ENCODE peak calls at places on chromosomes 1 and 21, in nine cellular contexts. M is pulmonary artery endothelial cell, X is GM20000, A is neural crest cell, S is C1 segment of cervical spinal cord, Z is EL, T is iris pigment epithelial cell, N is GM19239, H is left ventricle myocardium inferior. Y is an unnamed sample.

GRCh38 chr21:39579734-39580332 is 32.9 kb upstream of the B3GALT5 start:
- DNase-seq in M (no peak), X (no peak), A (no peak), S (no peak), Z (no peak), T (no peak), N (no peak), H (no peak), Y (no peak)

GRCh38 chr1:241934843-241935242 is 22.7 kb upstream of the BECN2 start:
- DNase-seq in M (no peak), X (no peak), A (no peak), S (no peak), Z (no peak), T (no peak), N (no peak), H (no peak), Y (no peak)

GRCh38 chr1:77313491-77313890 is 31.7 kb downstream of the AK5 start:
- DNase-seq in M (no peak), X (no peak), A (no peak), S (no peak), Z (peak; percentile 16), T (peak; percentile 38), N (no peak), H (no peak), Y (no peak)

GRCh38 chr1:218823291-218823900 is 350.3 kb upstream of the LYPLAL1 start:
- DNase-seq in M (no peak), X (no peak), A (no peak), S (no peak), Z (peak; percentile 88), T (peak; percentile 98), N (no peak), H (no peak), Y (no peak)

GRCh38 chr1:47424336-47424982 is 8.4 kb downstream of the FOXE3 start:
- DNase-seq in M (no peak), X (no peak), A (peak; percentile 53), S (no peak), Z (peak; percentile 77), T (no peak), N (no peak), H (no peak), Y (no peak)

GRCh38 chr21:23601549-23601948 is 2005.7 kb downstream of the MRPL39 start:
- DNase-seq in M (no peak), X (no peak), A (no peak), S (no peak), Z (no peak), T (no peak), N (no peak), H (no peak), Y (no peak)

GRCh38 chr1:93080424-93080823 is 1.3 kb downstream of the MTF2 start:
- DNase-seq in M (peak; percentile 40), X (peak; percentile 76), A (no peak), S (no peak), Z (peak; percentile 69), T (peak; percentile 85), N (peak; percentile 31), H (no peak), Y (no peak)

GRCh38 chr1:41109316-41110263 is 88.1 kb upstream of the SLFNL1 start:
- DNase-seq in M (peak; percentile 81), X (no peak), A (no peak), S (no peak), Z (peak; percentile 91), T (peak; percentile 97), N (no peak), H (no peak), Y (no peak)

GRCh38 chr1:171868217-171868616 is 26.9 kb downstream of the DNM3 start:
- DNase-seq in M (peak; percentile 3), X (no peak), A (no peak), S (no peak), Z (peak; percentile 25), T (peak; percentile 15), N (no peak), H (no peak), Y (no peak)

GRCh38 chr1:43831866-43832654 is 101.5 kb upstream of the ARTN start:
- DNase-seq in M (no peak), X (peak; percentile 49), A (no peak), S (no peak), Z (no peak), T (no peak), N (peak; percentile 22), H (no peak), Y (no peak)

GRCh38 chr1:210416681-210417080 is 88.0 kb downstream of the HHAT start:
- DNase-seq in M (no peak), X (no peak), A (no peak), S (no peak), Z (no peak), T (no peak), N (no peak), H (no peak), Y (no peak)

GRCh38 chr21:34545079-34545884 is 33.3 kb upstream of the KCNE1 start:
- DNase-seq in M (no peak), X (peak; percentile 78), A (peak; percentile 41), S (peak; percentile 34), Z (peak; percentile 87), T (peak; percentile 60), N (peak; percentile 64), H (no peak), Y (peak; percentile 34)

GRCh38 chr1:26360051-26360806 is 6.3 kb upstream of the CRYBG2 start:
- DNase-seq in M (no peak), X (peak; percentile 71), A (peak; percentile 39), S (no peak), Z (no peak), T (no peak), N (no peak), H (no peak), Y (no peak)

GRCh38 chr21:45322231-45322959 is 34.7 kb upstream of the POFUT2 start:
- DNase-seq in M (no peak), X (no peak), A (no peak), S (no peak), Z (no peak), T (no peak), N (no peak), H (peak; percentile 5), Y (no peak)

GRCh38 chr1:76351655-76352054 is 277.1 kb downstream of the ST6GALNAC3 start:
- DNase-seq in M (no peak), X (no peak), A (no peak), S (no peak), Z (no peak), T (no peak), N (no peak), H (no peak), Y (no peak)

GRCh38 chr1:57369889-57370288 is 54.0 kb downstream of the DAB1 start:
- DNase-seq in M (no peak), X (no peak), A (no peak), S (no peak), Z (no peak), T (no peak), N (no peak), H (no peak), Y (no peak)

GRCh38 chr1:16618719-16619118 is 5.4 kb upstream of the NBPF1 start:
- DNase-seq in M (no peak), X (no peak), A (no peak), S (no peak), Z (no peak), T (no peak), N (no peak), H (no peak), Y (no peak)

GRCh38 chr1:6448749-6449631 is 17.0 kb downstream of the TNFRSF25 start:
- DNase-seq in M (no peak), X (no peak), A (peak; percentile 51), S (no peak), Z (peak; percentile 37), T (no peak), N (no peak), H (no peak), Y (peak; percentile 21)

GRCh38 chr1:206435450-206435849 is 34.8 kb upstream of the IKBKE start:
- DNase-seq in M (no peak), X (no peak), A (no peak), S (no peak), Z (peak; percentile 36), T (peak; percentile 45), N (no peak), H (no peak), Y (no peak)

GRCh38 chr1:36447450-36447849 is 2.8 kb downstream of the OSCP1 start:
- DNase-seq in M (no peak), X (no peak), A (no peak), S (no peak), Z (no peak), T (no peak), N (no peak), H (no peak), Y (no peak)

GRCh38 chr1:165144757-165145397 is 211.6 kb downstream of the LMX1A start:
- DNase-seq in M (no peak), X (peak; percentile 26), A (peak; percentile 64), S (peak; percentile 12), Z (peak; percentile 53), T (peak; percentile 58), N (peak; percentile 20), H (peak; percentile 21), Y (peak; percentile 26)

GRCh38 chr1:92965003-92965402 is 3.7 kb upstream of the DIPK1A start:
- DNase-seq in M (no peak), X (no peak), A (no peak), S (no peak), Z (no peak), T (no peak), N (no peak), H (no peak), Y (no peak)

GRCh38 chr1:168230709-168231108 is 4.9 kb downstream of the SFT2D2 start:
- DNase-seq in M (no peak), X (no peak), A (no peak), S (no peak), Z (no peak), T (no peak), N (no peak), H (no peak), Y (no peak)

GRCh38 chr21:45208627-45208951 is 79.1 kb downstream of the POFUT2 start:
- DNase-seq in M (no peak), X (no peak), A (no peak), S (no peak), Z (peak; percentile 33), T (peak; percentile 50), N (no peak), H (no peak), Y (no peak)

GRCh38 chr1:54695221-54695620 is 20.4 kb upstream of the TTC4 start:
- DNase-seq in M (no peak), X (no peak), A (no peak), S (no peak), Z (no peak), T (no peak), N (no peak), H (no peak), Y (no peak)

GRCh38 chr21:39518055-39518844 is 66.5 kb downstream of the SH3BGR start:
- DNase-seq in M (no peak), X (peak; percentile 76), A (peak; percentile 57), S (peak; percentile 8), Z (peak; percentile 50), T (peak; percentile 31), N (peak; percentile 59), H (no peak), Y (no peak)

GRCh38 chr1:109109906-109110305 is 4.0 kb upstream of the ELAPOR1 start:
- DNase-seq in M (no peak), X (no peak), A (no peak), S (no peak), Z (no peak), T (no peak), N (no peak), H (no peak), Y (no peak)

GRCh38 chr21:8989883-8990325 is 1531.5 kb upstream of the TPTE start:
- DNase-seq in M (no peak), X (no peak), A (no peak), S (no peak), Z (no peak), T (no peak), N (no peak), H (no peak), Y (no peak)

GRCh38 chr21:44626262-44626661 is 631 bp upstream of the KRTAP10-9 start:
- DNase-seq in M (no peak), X (no peak), A (no peak), S (no peak), Z (no peak), T (no peak), N (no peak), H (no peak), Y (no peak)

GRCh38 chr1:13651279-13651678 is 48.7 kb upstream of the PRDM2 start:
- DNase-seq in M (no peak), X (no peak), A (no peak), S (no peak), Z (no peak), T (peak; percentile 81), N (no peak), H (no peak), Y (no peak)

GRCh38 chr1:95117207-95118018 is at the start of gene TLCD4:
- DNase-seq in M (no peak), X (peak; percentile 70), A (peak; percentile 56), S (peak; percentile 65), Z (peak; percentile 61), T (peak; percentile 14), N (peak; percentile 23), H (peak; percentile 73), Y (peak; percentile 55)

Y was measured in anterior cingulate cortex.